ENCODE peak calls at places on chromosomes 6 and 20, in four cellular contexts. L is HepG2, T is A549, S is sigmoid colon. E is an unnamed sample.

GRCh38 chr6:2448826-2449571 is 203.6 kb upstream of the GMDS start:
- DNase-seq in L (peak; percentile 72), T (peak; percentile 75), S (no peak), E (peak; percentile 35)

GRCh38 chr6:12010635-12011275 is 1.4 kb upstream of the HIVEP1 start:
- DNase-seq in L (no peak), T (peak; percentile 66), S (peak; percentile 89), E (peak; percentile 36)

GRCh38 chr6:140708386-140708785 is 1333.9 kb upstream of the CITED2 start:
- DNase-seq in L (no peak), T (no peak), S (no peak), E (no peak)

GRCh38 chr20:5751856-5752255 is 1.7 kb downstream of the SHLD1 start:
- DNase-seq in L (no peak), T (no peak), S (no peak), E (no peak)

GRCh38 chr6:167569879-167570278 is 245.0 kb downstream of the TTLL2 start:
- DNase-seq in L (no peak), T (no peak), S (peak; percentile 52), E (peak; percentile 3)

GRCh38 chr20:58457083-58457680 is 58.0 kb downstream of the APCDD1L start:
- DNase-seq in L (no peak), T (no peak), S (no peak), E (no peak)

GRCh38 chr6:24910331-24910849 is 25.4 kb downstream of the RIPOR2 start:
- DNase-seq in L (no peak), T (no peak), S (no peak), E (no peak)

GRCh38 chr6:133741375-133741861 is 147.5 kb upstream of the TCF21 start:
- DNase-seq in L (no peak), T (peak; percentile 80), S (no peak), E (no peak)

GRCh38 chr20:11906626-11907480 is 10.8 kb upstream of the BTBD3 start:
- DNase-seq in L (no peak), T (no peak), S (no peak), E (no peak)

GRCh38 chr20:37102571-37102970 is 6.8 kb upstream of the RBL1 start:
- DNase-seq in L (no peak), T (no peak), S (no peak), E (no peak)

GRCh38 chr20:46936415-46937139 is 41.9 kb downstream of the EYA2 start:
- DNase-seq in L (no peak), T (no peak), S (no peak), E (no peak)

GRCh38 chr6:33700391-33701050 is 11.0 kb downstream of the UQCC2 start:
- DNase-seq in L (peak; percentile 58), T (peak; percentile 77), S (peak; percentile 70), E (no peak)

GRCh38 chr6:162173448-162173847 is 554.1 kb downstream of the PRKN start:
- DNase-seq in L (no peak), T (no peak), S (no peak), E (no peak)

GRCh38 chr6:36615018-36615761 is 21.0 kb downstream of the SRSF3 start:
- DNase-seq in L (peak; percentile 61), T (peak; percentile 60), S (peak; percentile 80), E (no peak)

GRCh38 chr6:32177788-32178546 is at the start of gene RNF5:
- DNase-seq in L (peak; percentile 100), T (peak; percentile 100), S (peak; percentile 99), E (peak; percentile 99)

GRCh38 chr6:130138909-130139242 is 83.9 kb downstream of the SAMD3 start:
- DNase-seq in L (no peak), T (no peak), S (no peak), E (no peak)

GRCh38 chr20:38167851-38168760 is 3.0 kb upstream of the TGM2 start:
- DNase-seq in L (peak; percentile 92), T (peak; percentile 91), S (peak; percentile 85), E (no peak)
- TF ChIP-seq EP300 in L (peak; percentile 77), T (peak; percentile 87), S (no peak), E (no peak)

GRCh38 chr6:20227350-20227749 is 15.1 kb upstream of the MBOAT1 start:
- DNase-seq in L (no peak), T (no peak), S (no peak), E (no peak)
- TF ChIP-seq EP300 in L (no peak), T (no peak), S (no peak), E (no peak)

GRCh38 chr20:63651942-63652191 is 1.4 kb downstream of the STMN3 start:
- DNase-seq in L (no peak), T (no peak), S (no peak), E (no peak)

GRCh38 chr20:63655249-63655648 is 2.0 kb upstream of the STMN3 start:
- DNase-seq in L (no peak), T (no peak), S (no peak), E (no peak)

GRCh38 chr20:63653974-63654680 is 903 bp upstream of the STMN3 start:
- DNase-seq in L (no peak), T (no peak), S (no peak), E (no peak)

GRCh38 chr20:63652192-63652980 is 838 bp downstream of the STMN3 start:
- DNase-seq in L (peak; percentile 41), T (no peak), S (no peak), E (no peak)

GRCh38 chr20:63653041-63653973 is at the start of gene STMN3:
- DNase-seq in L (peak; percentile 82), T (peak; percentile 74), S (peak; percentile 96), E (peak; percentile 74)
- TF ChIP-seq EP300 in L (peak; percentile 82), T (no peak), S (no peak), E (peak; percentile 72)

DNA sequence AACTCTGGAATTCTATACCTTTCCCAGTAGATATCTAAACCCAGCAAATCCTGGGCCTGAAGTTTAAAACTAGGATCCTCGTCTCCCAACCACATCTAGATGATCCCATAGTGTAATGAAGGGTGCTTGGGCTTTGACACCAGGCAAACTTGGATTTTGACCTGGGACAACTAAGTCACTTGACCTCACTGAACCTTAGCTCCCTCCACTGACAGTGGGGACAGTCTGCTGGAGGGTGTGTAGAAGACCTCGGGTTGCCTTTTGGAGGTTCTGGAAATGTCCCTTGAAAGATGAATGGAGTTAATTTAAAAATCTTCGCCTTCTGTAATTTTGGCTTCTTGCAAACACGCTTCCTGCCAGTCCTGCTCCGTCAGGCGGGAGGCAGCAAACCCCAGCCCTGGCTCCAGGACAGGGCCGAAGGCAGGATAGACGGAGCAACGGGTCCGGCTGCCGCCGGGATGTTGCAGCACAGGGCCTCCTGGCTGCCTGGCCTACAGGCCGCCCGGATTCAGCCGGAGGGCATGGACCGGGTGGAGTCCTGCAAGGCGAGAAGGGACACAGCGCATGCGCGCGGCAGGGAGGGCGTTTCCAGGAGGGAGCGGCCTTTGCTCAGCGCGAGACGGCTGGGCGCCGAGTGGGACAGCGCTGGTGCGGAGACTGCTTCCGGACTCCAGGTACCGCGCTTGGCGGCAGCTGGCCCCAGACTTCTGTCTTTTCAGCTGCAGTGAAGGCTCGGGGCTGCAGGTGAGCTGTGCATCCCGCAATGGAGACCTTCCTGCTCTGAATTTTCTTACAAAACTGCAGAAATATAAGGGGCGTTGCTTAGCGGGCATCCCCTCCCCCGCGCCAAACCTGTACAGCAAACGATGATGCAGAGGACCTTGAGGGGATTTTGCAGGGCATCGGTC is at the start of gene TMEM14A:
- DNase-seq in L (peak; percentile 95), T (peak; percentile 90), S (peak; percentile 97), E (peak; percentile 76)
- TF ChIP-seq EP300 in L (no peak), T (no peak), S (no peak), E (peak; percentile 75)

DNA sequence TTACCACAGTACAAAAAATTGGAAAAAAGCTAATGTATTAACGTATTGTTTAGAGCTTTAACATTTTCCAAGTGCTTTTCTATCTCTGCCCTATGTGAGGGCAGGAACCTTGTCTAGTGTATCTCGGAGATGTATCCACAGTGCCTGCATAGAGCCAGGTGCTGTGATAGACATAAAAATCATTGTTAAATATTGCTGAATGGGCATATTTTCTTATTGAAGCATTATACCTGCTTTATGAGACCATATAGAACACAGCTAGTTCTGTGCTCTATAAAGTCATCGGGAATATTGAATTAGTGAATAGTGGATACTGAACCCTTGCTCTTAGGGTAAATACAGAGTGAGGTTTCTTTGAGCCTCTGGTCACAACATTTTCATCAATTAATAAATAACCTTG is 163.0 kb downstream of the RNF144B start:
- DNase-seq in L (no peak), T (no peak), S (no peak), E (no peak)
- TF ChIP-seq EP300 in L (no peak), T (no peak), S (no peak), E (no peak)

GRCh38 chr6:119896806-119897205 is 547.2 kb upstream of the MAN1A1 start:
- DNase-seq in L (no peak), T (no peak), S (no peak), E (no peak)
- TF ChIP-seq EP300 in L (no peak), T (no peak), S (no peak), E (no peak)

GRCh38 chr6:153962548-153962947 is 76.5 kb upstream of the OPRM1 start:
- DNase-seq in L (no peak), T (no peak), S (no peak), E (no peak)
- TF ChIP-seq EP300 in L (no peak), T (no peak), S (no peak), E (no peak)

GRCh38 chr20:50789968-50790650 is 4.8 kb upstream of the BCAS4 start:
- DNase-seq in L (no peak), T (no peak), S (peak; percentile 56), E (peak; percentile 18)
- TF ChIP-seq EP300 in L (no peak), T (no peak), S (peak; percentile 86), E (no peak)

DNA sequence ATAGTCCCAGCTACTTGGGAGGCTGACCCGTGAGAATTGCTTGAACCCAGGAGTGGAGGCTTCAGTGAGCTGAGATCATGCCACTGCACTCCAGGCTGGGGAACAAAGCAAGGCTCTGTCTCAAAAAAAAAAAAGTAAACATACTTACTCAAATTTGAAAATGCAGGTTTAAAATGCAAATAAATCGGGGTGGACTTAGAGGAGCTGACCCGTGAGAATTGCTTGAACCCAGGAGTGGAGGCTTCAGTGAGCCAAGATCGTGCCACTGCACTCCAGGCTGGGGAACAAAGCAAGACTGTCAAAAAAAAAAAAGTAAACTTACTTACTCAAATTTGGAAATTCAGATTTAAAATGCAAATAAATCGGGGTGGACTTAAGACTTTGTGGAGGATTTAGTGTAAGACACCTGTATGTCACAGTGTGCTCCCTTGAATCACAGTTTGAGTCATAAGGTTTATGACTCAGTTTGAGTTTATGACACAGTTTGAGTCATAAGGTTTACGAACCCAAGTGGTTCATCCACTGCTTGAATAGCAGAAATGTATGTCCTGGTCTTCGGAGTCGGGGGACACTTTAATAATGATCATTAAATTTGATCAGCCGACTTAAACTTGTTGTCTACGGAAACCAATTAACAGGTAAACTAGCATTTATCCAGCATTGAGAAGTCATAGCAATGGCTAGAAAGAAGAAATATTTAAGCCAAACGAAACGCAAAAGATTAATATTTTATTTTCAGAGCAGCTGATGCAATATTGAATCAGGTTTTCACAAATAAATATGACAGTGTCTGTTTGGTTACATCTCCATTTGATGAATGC is 6.8 kb upstream of the MRPS10 start:
- DNase-seq in L (peak; percentile 48), T (peak; percentile 88), S (no peak), E (no peak)
- TF ChIP-seq EP300 in L (no peak), T (no peak), S (no peak), E (no peak)

GRCh38 chr20:53702617-53703016 is 109.0 kb upstream of the ZNF217 start:
- DNase-seq in L (no peak), T (no peak), S (no peak), E (no peak)

GRCh38 chr20:53707341-53708102 is 113.9 kb upstream of the ZNF217 start:
- DNase-seq in L (no peak), T (no peak), S (no peak), E (peak; percentile 20)

GRCh38 chr20:53708129-53708968 is 114.7 kb upstream of the ZNF217 start:
- DNase-seq in L (no peak), T (no peak), S (no peak), E (no peak)

GRCh38 chr20:53706511-53707031 is 112.9 kb upstream of the ZNF217 start:
- DNase-seq in L (no peak), T (no peak), S (no peak), E (no peak)

GRCh38 chr20:53706008-53706481 is 112.4 kb upstream of the ZNF217 start:
- DNase-seq in L (no peak), T (no peak), S (no peak), E (no peak)
- TF ChIP-seq EP300 in L (no peak), T (no peak), S (no peak), E (no peak)

E was measured in tibial nerve.